ENCODE peak calls at places on chromosomes 11 and 22, in five cellular contexts. P is mammary epithelial cell; M is stimulated activated CD8-positive, alpha-beta memory T cell treated with anti-CD3 and anti-CD28 coated beads, Interleukin-7, amount 100 ng/mL, for 1 hour; I is mucosa of descending colon; G is IMR-90. A is an unnamed sample.

GRCh38 chr11:133605493-133605892 is 73.2 kb upstream of the OPCML start:
- DNase-seq in M (no peak), I (no peak), P (no peak), G (no peak), A (no peak)

GRCh38 chr22:45082795-45083194 is 73.0 kb upstream of the PHF21B start:
- DNase-seq in M (no peak), P (no peak), I (no peak), G (no peak), A (no peak)

GRCh38 chr11:18804621-18805020 is 13.0 kb upstream of the PTPN5 start:
- DNase-seq in M (no peak), G (no peak), P (peak), I (no peak), A (no peak)

GRCh38 chr22:39205344-39206021 is 39.3 kb downstream of the PDGFB start:
- DNase-seq in P (peak), M (no peak), G (peak), I (no peak), A (peak)

GRCh38 chr11:17476317-17477083 is at the start of gene ABCC8:
- DNase-seq in I (no peak), G (no peak), P (peak), M (no peak), A (no peak)

GRCh38 chr11:30859709-30860108 is 273.6 kb upstream of the MPPED2 start:
- DNase-seq in G (no peak), I (no peak), P (no peak), M (no peak), A (no peak)

GRCh38 chr22:48954781-48955311 is 872.8 kb downstream of the BRD1 start:
- DNase-seq in G (no peak), P (no peak), M (no peak), I (no peak), A (no peak)

GRCh38 chr22:45887202-45888131 is 89.5 kb downstream of the WNT7B start:
- DNase-seq in M (no peak), G (no peak), I (peak), P (peak), A (peak)

GRCh38 chr11:99814738-99815137 is 794.0 kb downstream of the CNTN5 start:
- DNase-seq in M (no peak), I (no peak), G (no peak), P (no peak), A (no peak)

GRCh38 chr11:65555693-65556231 is 2.4 kb downstream of the LTBP3 start:
- DNase-seq in M (no peak), P (peak), G (peak), I (peak), A (peak)

GRCh38 chr11:1225386-1226225 is 2.7 kb downstream of the MUC5B start:
- DNase-seq in G (no peak), I (peak), M (no peak), P (no peak), A (no peak)

GRCh38 chr22:22925795-22926358 is 38.3 kb downstream of the IGLL5 start:
- DNase-seq in M (no peak), I (no peak), P (no peak), G (no peak), A (no peak)

GRCh38 chr22:41963453-41964105 is 5.7 kb upstream of the SEPTIN3 start:
- DNase-seq in P (no peak), M (no peak), G (peak), I (no peak), A (no peak)

GRCh38 chr11:113398669-113399430 is 11.3 kb downstream of the ANKK1 start:
- DNase-seq in P (no peak), I (no peak), G (no peak), M (no peak), A (no peak)

GRCh38 chr11:18270102-18270501 is 4.0 kb downstream of the SAA1 start:
- DNase-seq in M (no peak), I (no peak), G (no peak), P (no peak), A (no peak)

GRCh38 chr22:25365491-25366261 is 146.2 kb downstream of the CRYBB2 start:
- DNase-seq in P (no peak), M (no peak), I (peak), G (no peak), A (no peak)

GRCh38 chr22:31347251-31348008 is 1.3 kb upstream of the PATZ1 start:
- DNase-seq in M (peak), I (peak), P (peak), G (peak), A (peak)

GRCh38 chr11:65307298-65308229 is 7.1 kb upstream of the CDC42EP2 start:
- DNase-seq in P (no peak), G (peak), M (no peak), I (no peak), A (no peak)

GRCh38 chr22:43919106-43919965 is 4.3 kb upstream of the PNPLA3 start:
- DNase-seq in M (no peak), G (peak), P (peak), I (no peak), A (no peak)

GRCh38 chr11:57251491-57252104 is 14.5 kb upstream of the APLNR start:
- DNase-seq in M (no peak), I (no peak), G (peak), P (no peak), A (no peak)

GRCh38 chr11:65559951-65560537 is 1.9 kb upstream of the LTBP3 start:
- DNase-seq in G (peak), P (peak), I (peak), M (no peak), A (peak)

GRCh38 chr11:61378713-61379313 is 13.6 kb upstream of the TMEM216 start:
- DNase-seq in P (peak), G (peak), M (no peak), I (no peak), A (peak)

GRCh38 chr11:14270690-14271542 is 88.1 kb downstream of the RRAS2 start:
- DNase-seq in M (no peak), G (no peak), I (no peak), P (no peak), A (no peak)

GRCh38 chr11:95095858-95096587 is 6.4 kb downstream of the ENDOD1 start:
- DNase-seq in M (no peak), G (peak), P (peak), I (no peak), A (no peak)

GRCh38 chr11:93476796-93477195 is 66.4 kb downstream of the SMCO4 start:
- DNase-seq in I (no peak), P (peak), G (peak), M (no peak), A (peak)

GRCh38 chr22:22618923-22619322 is 25.5 kb upstream of the GGTLC2 start:
- DNase-seq in I (no peak), G (no peak), P (no peak), M (no peak), A (no peak)

GRCh38 chr11:121465709-121466062 is 12.9 kb upstream of the SORL1-AS1 start:
- DNase-seq in P (no peak), I (peak), M (no peak), G (no peak), A (no peak)

GRCh38 chr22:25898707-25899365 is 156.8 kb downstream of the MYO18B start:
- DNase-seq in P (no peak), G (no peak), I (no peak), M (no peak), A (no peak)

GRCh38 chr22:22168190-22168940 is 76.2 kb upstream of the VPREB1 start:
- DNase-seq in G (peak), M (no peak), I (no peak), P (peak), A (no peak)

GRCh38 chr11:28559497-28559896 is 451.3 kb downstream of the METTL15 start:
- DNase-seq in G (peak), P (no peak), M (no peak), I (no peak), A (no peak)

GRCh38 chr11:31050061-31050790 is 319.3 kb downstream of the DCDC1 start:
- DNase-seq in I (peak), P (no peak), M (no peak), G (no peak), A (no peak)

GRCh38 chr11:92166335-92166734 is 58.3 kb upstream of the FAT3 start:
- DNase-seq in P (no peak), M (no peak), I (no peak), G (no peak), A (no peak)